ENCODE peak calls at places on chromosomes 13 and 19, in six cellular contexts. V, Q, C, K, G and T are unnamed samples.

GRCh38 chr19:49475995-49476880 is 2.2 kb downstream of the FLT3LG start:
- DNase-seq in V (peak; percentile 63), Q (no peak), C (peak; percentile 94), K (peak; percentile 52), G (peak; percentile 70), T (peak; percentile 60)

GRCh38 chr19:4866595-4867424 is 657 bp downstream of the PLIN3 start:
- DNase-seq in V (peak; percentile 84), Q (peak; percentile 84), C (peak; percentile 80), K (peak; percentile 63), G (no peak), T (peak; percentile 76)

GRCh38 chr19:5971714-5972354 is 6.1 kb downstream of the RANBP3 start:
- DNase-seq in V (no peak), Q (no peak), C (no peak), K (no peak), G (no peak), T (no peak)

GRCh38 chr19:15811476-15811875 is 4.0 kb downstream of the OR10H1 start:
- DNase-seq in V (no peak), Q (no peak), C (no peak), K (no peak), G (no peak), T (no peak)

GRCh38 chr19:23957660-23958281 is 43.1 kb downstream of the ZNF726 start:
- DNase-seq in V (no peak), Q (no peak), C (no peak), K (no peak), G (no peak), T (no peak)

GRCh38 chr19:30385666-30386065 is 13.5 kb downstream of the ZNF536 start:
- DNase-seq in V (no peak), Q (no peak), C (no peak), K (no peak), G (no peak), T (no peak)

GRCh38 chr13:33536639-33537425 is 251.3 kb upstream of the STARD13 start:
- DNase-seq in V (no peak), Q (no peak), C (no peak), K (no peak), G (no peak), T (no peak)

GRCh38 chr19:47445937-47446402 is 25.7 kb downstream of the SLC8A2 start:
- DNase-seq in V (no peak), Q (peak; percentile 62), C (peak; percentile 58), K (no peak), G (no peak), T (peak; percentile 40)

GRCh38 chr19:45098521-45099464 is 5.8 kb downstream of the PPP1R37 start:
- DNase-seq in V (no peak), Q (no peak), C (no peak), K (peak; percentile 34), G (no peak), T (peak; percentile 74)

GRCh38 chr13:108948269-108948671 is 318.9 kb downstream of the MYO16 start:
- DNase-seq in V (no peak), Q (no peak), C (no peak), K (no peak), G (no peak), T (no peak)

GRCh38 chr13:47672982-47673670 is 327.9 kb downstream of the SUCLA2 start:
- DNase-seq in V (no peak), Q (no peak), C (no peak), K (peak; percentile 3), G (no peak), T (no peak)

GRCh38 chr13:49585220-49586157 is at the start of gene RCBTB1:
- DNase-seq in V (peak; percentile 81), Q (peak; percentile 78), C (peak; percentile 91), K (peak; percentile 73), G (peak; percentile 73), T (peak; percentile 70)

GRCh38 chr19:47024502-47024901 is 4.9 kb downstream of the NPAS1 start:
- DNase-seq in V (no peak), Q (no peak), C (no peak), K (no peak), G (no peak), T (no peak)

GRCh38 chr19:30679286-30679685 is 307.1 kb downstream of the ZNF536 start:
- DNase-seq in V (no peak), Q (no peak), C (no peak), K (no peak), G (peak; percentile 23), T (no peak)

GRCh38 chr13:87235621-87236020 is 435.6 kb upstream of the SLITRK5 start:
- DNase-seq in V (no peak), Q (no peak), C (no peak), K (no peak), G (no peak), T (no peak)

GRCh38 chr19:49428547-49429451 is 3.6 kb downstream of the GFY start:
- DNase-seq in V (no peak), Q (no peak), C (peak; percentile 62), K (no peak), G (no peak), T (no peak)

GRCh38 chr13:24725379-24725778 is 38.6 kb upstream of the RNF17 start:
- DNase-seq in V (no peak), Q (no peak), C (no peak), K (no peak), G (no peak), T (no peak)

GRCh38 chr13:73556902-73557301 is 498.1 kb downstream of the KLF5 start:
- DNase-seq in V (no peak), Q (no peak), C (no peak), K (no peak), G (no peak), T (no peak)

GRCh38 chr19:17107546-17108452 is 32.2 kb downstream of the MYO9B start:
- DNase-seq in V (peak; percentile 99), Q (peak; percentile 61), C (no peak), K (peak; percentile 80), G (no peak), T (peak; percentile 93)

GRCh38 chr19:48713041-48713863 is 6.3 kb downstream of the MAMSTR start:
- DNase-seq in V (no peak), Q (no peak), C (peak; percentile 74), K (no peak), G (peak; percentile 64), T (peak; percentile 53)

GRCh38 chr13:48892311-48892710 is 83.4 kb upstream of the FNDC3A start:
- DNase-seq in V (no peak), Q (no peak), C (no peak), K (no peak), G (no peak), T (no peak)

GRCh38 chr13:76153239-76153638 is 517.1 kb downstream of the LMO7 start:
- DNase-seq in V (no peak), Q (no peak), C (no peak), K (no peak), G (no peak), T (no peak)

GRCh38 chr13:46748300-46748699 is 48.7 kb downstream of the ESD start:
- DNase-seq in V (no peak), Q (no peak), C (no peak), K (no peak), G (no peak), T (no peak)

GRCh38 chr19:6696239-6696820 is 24.1 kb downstream of the C3 start:
- DNase-seq in V (no peak), Q (no peak), C (no peak), K (no peak), G (no peak), T (no peak)

GRCh38 chr19:1503925-1504430 is 8.8 kb downstream of the ADAMTSL5 start:
- DNase-seq in V (no peak), Q (no peak), C (no peak), K (no peak), G (no peak), T (no peak)

GRCh38 chr19:16325671-16326400 is 1.2 kb downstream of the KLF2 start:
- DNase-seq in V (peak; percentile 78), Q (peak; percentile 74), C (peak; percentile 86), K (peak; percentile 55), G (no peak), T (peak; percentile 70)

GRCh38 chr13:40779049-40779448 is 8.1 kb upstream of the MRPS31 start:
- DNase-seq in V (no peak), Q (no peak), C (no peak), K (no peak), G (no peak), T (no peak)
- TF ChIP-seq CTCF in V (no peak), Q (no peak), C (no peak), K (no peak), G (no peak), T (no peak)

DNA sequence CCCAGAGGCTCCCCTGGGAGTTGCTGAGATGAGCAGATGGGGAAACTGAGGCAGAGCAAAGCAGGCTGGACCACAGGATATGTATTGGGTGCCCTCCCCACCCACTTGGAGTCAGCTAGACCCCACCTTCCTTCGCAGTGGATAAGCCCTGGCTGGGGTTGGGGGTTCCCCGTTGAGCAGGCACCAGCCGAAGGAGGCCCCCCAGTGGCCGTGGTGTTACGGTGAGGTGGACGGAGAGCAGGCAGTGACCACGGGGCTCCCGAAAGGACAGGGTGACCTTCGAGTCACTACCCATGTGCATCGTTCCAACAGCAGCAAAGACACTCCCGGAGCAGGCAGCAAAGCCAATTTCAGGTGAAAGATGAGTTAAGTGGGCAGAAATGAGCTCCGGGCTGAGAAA is 62.4 kb upstream of the ADGRE5 start:
- DNase-seq in V (no peak), Q (peak; percentile 50), C (peak; percentile 36), K (peak; percentile 19), G (no peak), T (peak; percentile 51)
- TF ChIP-seq CTCF in V (no peak), Q (no peak), C (peak; percentile 48), K (no peak), G (no peak), T (no peak)

GRCh38 chr13:51923983-51924539 is 62.3 kb downstream of the CCDC70 start:
- DNase-seq in V (no peak), Q (no peak), C (peak; percentile 20), K (no peak), G (no peak), T (no peak)
- TF ChIP-seq CTCF in V (no peak), Q (no peak), C (peak; percentile 39), K (no peak), G (peak; percentile 54), T (no peak)

DNA sequence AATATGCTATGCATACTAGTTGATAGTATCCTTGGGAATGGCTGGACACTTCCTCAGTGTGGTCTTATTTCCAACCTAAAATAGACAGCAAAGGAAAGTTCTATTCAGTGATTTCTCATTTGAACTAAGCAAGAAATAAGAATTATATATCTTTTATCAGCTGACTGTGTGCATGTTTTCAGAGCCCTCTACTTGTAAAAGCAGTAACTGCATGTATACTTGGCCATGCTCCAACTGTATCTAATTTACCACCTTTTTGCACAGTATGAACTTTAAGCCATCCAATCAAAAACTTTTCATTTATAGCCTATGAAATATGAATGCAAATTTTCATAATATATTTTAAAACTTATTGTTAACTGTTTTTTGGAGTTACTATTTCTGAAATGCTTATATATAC is 136.4 kb upstream of the PCDH9 start:
- DNase-seq in V (no peak), Q (no peak), C (no peak), K (no peak), G (no peak), T (no peak)
- TF ChIP-seq CTCF in V (no peak), Q (no peak), C (no peak), K (no peak), G (no peak), T (no peak)

DNA sequence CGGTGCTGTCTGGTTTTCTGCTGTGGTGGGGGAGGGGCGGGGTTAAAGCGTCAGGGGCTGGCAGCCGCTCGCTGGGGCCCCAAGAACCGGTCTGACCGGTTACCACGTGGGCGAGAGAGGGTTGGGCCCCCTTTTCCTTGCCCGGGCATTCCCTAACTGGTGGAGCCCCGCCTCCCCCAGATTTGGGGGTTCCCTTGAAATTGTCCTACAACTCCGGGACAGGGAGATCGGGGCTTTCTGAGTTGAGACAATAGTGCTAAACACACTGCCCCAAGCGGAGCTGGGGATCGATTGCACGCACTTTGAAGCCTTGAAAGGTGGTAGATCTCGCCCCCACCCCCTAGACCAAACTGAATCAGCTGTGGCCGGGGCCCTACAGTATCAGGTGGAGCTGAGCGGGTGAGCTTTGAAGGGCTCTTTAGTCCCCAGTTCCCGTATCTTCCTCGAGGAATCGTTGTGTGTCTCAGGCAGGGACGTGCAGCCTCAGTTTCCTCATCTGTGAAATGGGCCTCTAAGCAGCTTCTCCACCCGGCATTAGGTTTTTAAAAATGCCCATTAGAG is 4.8 kb downstream of the IER2 start:
- DNase-seq in V (peak; percentile 86), Q (peak; percentile 89), C (peak; percentile 90), K (no peak), G (peak; percentile 92), T (peak; percentile 69)
- TF ChIP-seq CTCF in V (no peak), Q (peak; percentile 21), C (peak; percentile 54), K (no peak), G (peak; percentile 21), T (no peak)